ENCODE peak calls at places on chromosomes 6 and 20, in four cellular contexts. I is GM13977, Y is fibroblast of mammary gland, H is hepatocyte. J is an unnamed sample.

GRCh38 chr6:147950623-147950987 is 392.0 kb upstream of the SASH1 start:
- DNase-seq in I (no peak), Y (peak; percentile 70), H (no peak), J (no peak)

GRCh38 chr6:138461647-138462046 is 37.6 kb downstream of the NHSL1 start:
- DNase-seq in I (no peak), Y (no peak), H (no peak), J (no peak)

GRCh38 chr6:658244-658643 is 1.3 kb upstream of the HUS1B start:
- DNase-seq in I (no peak), Y (peak; percentile 30), H (no peak), J (no peak)

GRCh38 chr20:56522311-56522710 is 2.2 kb upstream of the FAM209A start:
- DNase-seq in I (no peak), Y (no peak), H (no peak), J (no peak)

GRCh38 chr20:59735486-59735885 is 131.1 kb downstream of the PHACTR3 start:
- DNase-seq in I (no peak), Y (no peak), H (no peak), J (no peak)

GRCh38 chr20:51024761-51025160 is 1.9 kb upstream of the KCNG1 start:
- DNase-seq in I (no peak), Y (no peak), H (no peak), J (no peak)

GRCh38 chr6:33017694-33018353 is 8.4 kb upstream of the HLA-DOA start:
- DNase-seq in I (peak; percentile 9), Y (no peak), H (no peak), J (no peak)

GRCh38 chr6:158060447-158061360 is 79.0 kb downstream of the SYNJ2 start:
- DNase-seq in I (no peak), Y (peak; percentile 96), H (peak; percentile 70), J (no peak)

GRCh38 chr6:112466378-112467151 is 119.4 kb downstream of the RFPL4B start:
- DNase-seq in I (no peak), Y (peak; percentile 18), H (no peak), J (no peak)

GRCh38 chr6:45827952-45828530 is 187.6 kb downstream of the CLIC5 start:
- DNase-seq in I (no peak), Y (no peak), H (peak; percentile 45), J (no peak)

GRCh38 chr6:105883966-105884365 is 202.2 kb upstream of the PRDM1 start:
- DNase-seq in I (no peak), Y (no peak), H (no peak), J (no peak)
- TF ChIP-seq CTCF in I (no peak), Y (no peak), H (no peak), J (no peak)

DNA sequence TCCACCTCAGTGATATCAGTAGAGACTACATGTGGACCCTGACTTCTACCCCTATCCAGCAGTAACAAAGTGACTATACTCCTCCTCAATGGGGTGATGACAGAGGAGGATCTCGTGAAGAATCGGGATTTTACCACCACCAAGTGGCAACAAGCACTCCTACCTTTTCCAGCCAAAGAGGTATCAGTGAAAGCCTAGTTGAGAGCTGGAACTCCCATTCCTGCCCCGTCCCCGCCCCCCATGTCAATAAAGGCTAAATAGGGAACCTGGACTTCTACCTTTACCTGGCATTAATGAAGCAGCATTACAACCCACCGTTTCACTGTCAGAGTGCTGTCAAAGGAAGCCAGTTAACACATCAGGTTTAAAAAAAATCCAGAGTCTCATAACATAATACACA is 45.3 kb downstream of the RNF24 start:
- DNase-seq in I (no peak), Y (no peak), H (peak; percentile 64), J (no peak)
- TF ChIP-seq CTCF in I (no peak), Y (no peak), H (peak; percentile 22), J (no peak)

GRCh38 chr6:3165631-3166534 is 8.5 kb upstream of the TUBB2A start:
- DNase-seq in I (no peak), Y (peak; percentile 28), H (peak; percentile 30), J (no peak)

GRCh38 chr6:3162565-3163247 is 5.4 kb upstream of the TUBB2A start:
- DNase-seq in I (peak; percentile 92), Y (peak; percentile 69), H (peak; percentile 90), J (peak; percentile 94)

GRCh38 chr6:3162067-3162497 is 4.7 kb upstream of the TUBB2A start:
- DNase-seq in I (no peak), Y (peak; percentile 30), H (peak; percentile 36), J (no peak)

GRCh38 chr6:3163248-3163594 is 5.9 kb upstream of the TUBB2A start:
- DNase-seq in I (no peak), Y (no peak), H (no peak), J (no peak)

DNA sequence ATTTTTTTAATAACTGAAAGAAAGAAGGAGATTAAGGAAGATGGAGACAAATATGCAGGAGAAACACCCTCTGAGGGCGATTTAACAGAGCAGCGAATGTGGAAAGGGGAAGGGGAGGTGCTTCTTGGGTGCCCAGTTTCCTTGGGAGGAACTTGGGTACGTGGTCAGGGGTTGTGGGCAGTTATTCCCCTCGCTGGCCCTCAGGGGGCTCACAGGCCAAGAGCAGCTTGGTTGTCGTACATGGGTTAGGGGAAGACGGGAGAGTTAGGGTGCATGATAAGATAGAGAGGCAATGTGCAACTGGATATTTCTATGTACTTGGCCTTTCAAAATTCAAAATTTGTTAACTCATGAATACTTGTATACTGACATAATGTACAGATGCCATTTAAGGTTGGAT is 7.0 kb upstream of the TUBB2A start:
- DNase-seq in I (no peak), Y (no peak), H (no peak), J (no peak)
- TF ChIP-seq CTCF in I (no peak), Y (no peak), H (no peak), J (no peak)

DNA sequence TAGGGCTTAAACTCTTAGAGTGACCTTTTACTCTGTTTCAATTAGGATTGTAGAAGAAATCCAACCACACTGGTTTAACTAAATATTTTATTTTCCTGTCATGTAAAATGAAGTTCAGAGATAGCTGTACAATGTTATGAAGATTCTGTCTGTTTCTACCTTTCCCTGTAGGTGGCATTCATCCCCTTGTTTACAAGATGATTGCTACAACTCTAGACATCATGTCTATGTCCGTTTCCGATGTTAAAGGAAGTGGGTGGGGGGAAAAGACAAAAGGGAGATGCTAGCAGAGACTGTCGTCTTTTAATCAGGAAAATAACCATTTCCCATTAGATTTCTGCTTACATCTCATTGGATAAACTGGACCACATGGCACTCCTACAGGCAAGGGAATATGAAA is 30.9 kb upstream of the RIMS1 start:
- DNase-seq in I (no peak), Y (no peak), H (no peak), J (no peak)
- TF ChIP-seq CTCF in I (peak; percentile 21), Y (no peak), H (peak; percentile 4), J (no peak)

DNA sequence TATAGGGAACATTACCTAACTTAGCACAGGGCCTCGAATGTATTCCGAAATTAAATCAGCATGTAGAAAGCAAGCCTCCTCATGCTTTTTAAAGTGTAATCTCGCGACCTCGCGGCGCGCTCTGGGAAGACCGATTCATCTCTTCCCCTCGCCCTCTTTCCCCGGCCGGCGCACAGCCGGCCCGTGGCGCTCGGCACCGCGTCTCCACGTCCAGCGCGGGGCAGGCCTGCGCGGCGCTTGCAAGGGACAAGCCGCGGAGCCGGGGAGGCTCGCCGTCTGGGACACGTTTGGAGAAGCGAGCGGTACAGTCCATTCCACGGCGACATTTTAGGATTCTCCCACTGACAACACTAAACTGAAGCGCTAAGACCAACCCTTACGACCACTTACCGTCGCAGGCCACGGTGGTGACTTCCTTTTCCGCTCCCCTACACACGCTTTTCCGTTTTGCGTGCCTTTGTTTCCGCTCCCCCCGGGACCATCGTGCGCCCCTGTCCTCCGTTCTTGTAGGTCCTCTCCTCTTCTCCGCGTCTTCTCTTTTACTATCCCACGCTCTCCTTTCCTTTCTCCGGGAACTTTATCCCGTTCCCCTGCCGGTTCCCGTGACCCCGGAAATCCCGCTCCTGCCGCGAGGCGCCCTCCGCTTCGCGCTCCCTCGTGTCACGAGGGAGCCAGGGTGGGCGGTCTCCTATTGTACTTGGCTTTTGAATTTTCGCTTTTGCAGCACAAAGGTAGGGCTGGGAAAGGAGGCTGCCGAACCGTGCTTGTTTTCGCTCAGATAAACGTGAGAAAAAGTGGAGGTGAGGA is at the start of gene ECHDC1:
- DNase-seq in I (peak; percentile 79), Y (peak; percentile 76), H (peak; percentile 80), J (peak; percentile 81)
- TF ChIP-seq CTCF in I (peak; percentile 17), Y (no peak), H (no peak), J (no peak)

J was measured in GM20000.